ENCODE peak calls at places on chromosomes 13 and 19, in four cellular contexts. R is NCI-H2081; Q is activated CD8-positive, alpha-beta memory T cell treated with anti-CD3 and anti-CD28 coated beads, Interleukin-2, amount 10 ng/mL, durations not matched to agents 7 days and 5 days; U is AG08395. Y is an unnamed sample.

GRCh38 chr19:12872255-12872654 is 9.0 kb downstream of the DNASE2 start:
- DNase-seq in R (no peak), Q (no peak), U (no peak), Y (no peak)

GRCh38 chr19:43618921-43619261 is 538 bp downstream of the ZNF428 start:
- DNase-seq in R (peak; percentile 73), Q (peak; percentile 80), U (peak; percentile 31), Y (no peak)

GRCh38 chr13:110287031-110287828 is 19.7 kb downstream of the COL4A1 start:
- DNase-seq in R (no peak), Q (no peak), U (no peak), Y (no peak)

GRCh38 chr19:45110811-45111210 is 17.8 kb downstream of the PPP1R37 start:
- DNase-seq in R (no peak), Q (no peak), U (no peak), Y (no peak)

GRCh38 chr19:4049432-4049831 is 17.3 kb downstream of the ZBTB7A start:
- DNase-seq in R (no peak), Q (no peak), U (no peak), Y (no peak)

GRCh38 chr13:111482126-111482525 is 161.7 kb downstream of the TEX29 start:
- DNase-seq in R (no peak), Q (no peak), U (no peak), Y (no peak)

GRCh38 chr13:27559714-27560113 is 60.6 kb downstream of the LNX2 start:
- DNase-seq in R (no peak), Q (no peak), U (no peak), Y (no peak)

GRCh38 chr19:49858591-49858985 is 7.6 kb downstream of the PTOV1 start:
- DNase-seq in R (no peak), Q (no peak), U (no peak), Y (no peak)

GRCh38 chr19:50705422-50706019 is 14.1 kb downstream of the SHANK1 start:
- DNase-seq in R (peak; percentile 14), Q (peak; percentile 55), U (peak; percentile 95), Y (peak; percentile 48)

GRCh38 chr13:66940113-66940512 is 290.0 kb downstream of the PCDH9 start:
- DNase-seq in R (no peak), Q (no peak), U (no peak), Y (no peak)

GRCh38 chr19:7492142-7493055 is 3.6 kb upstream of the PEX11G start:
- DNase-seq in R (no peak), Q (peak; percentile 87), U (peak; percentile 62), Y (no peak)

GRCh38 chr13:26017196-26017921 is 34.5 kb downstream of the SHISA2 start:
- DNase-seq in R (no peak), Q (no peak), U (no peak), Y (no peak)

GRCh38 chr19:39098365-39099269 is 14.4 kb downstream of the ACP7 start:
- DNase-seq in R (no peak), Q (no peak), U (no peak), Y (no peak)

Y was measured in stromal cell of bone marrow.